ENCODE peak calls at places on chromosomes 3 and 15, in seven cellular contexts. T, L, H, B, Y, C and E are unnamed samples.
A peak's percentile ranks its signal among the peaks of the same experiment; 100 is the strongest.

GRCh38 chr3:171442184-171442583 is 18.0 kb downstream of the TNIK start:
- DNase-seq in H (no peak), L (no peak), C (no peak), T (no peak), B (no peak), Y (no peak), E (no peak)

GRCh38 chr15:50996641-50997040 is 88.2 kb downstream of the AP4E1 start:
- DNase-seq in Y (no peak), T (no peak), B (peak; percentile 76), H (no peak), C (no peak), L (no peak), E (no peak)

GRCh38 chr15:24745276-24745675 is 69.7 kb downstream of the NPAP1 start:
- DNase-seq in B (no peak), T (no peak), C (no peak), H (no peak), Y (no peak), L (no peak), E (no peak)

GRCh38 chr3:55630921-55631299 is 143.8 kb upstream of the WNT5A start:
- DNase-seq in Y (no peak), B (no peak), H (no peak), T (no peak), L (no peak), C (no peak), E (no peak)

GRCh38 chr3:151960956-151961580 is 87.6 kb downstream of the SUCNR1 start:
- DNase-seq in H (no peak), C (no peak), Y (no peak), B (peak; percentile 35), T (no peak), L (no peak), E (no peak)

GRCh38 chr15:40112789-40113188 is 4.1 kb upstream of the BMF start:
- DNase-seq in L (no peak), B (no peak), T (no peak), H (no peak), Y (no peak), C (no peak), E (no peak)

GRCh38 chr3:159928692-159929091 is 59.9 kb upstream of the IL12A start:
- DNase-seq in T (peak; percentile 92), C (no peak), B (peak; percentile 98), H (peak; percentile 69), L (no peak), Y (no peak), E (no peak)

GRCh38 chr15:28093761-28094535 is 5.2 kb downstream of the OCA2 start:
- DNase-seq in Y (peak; percentile 13), T (no peak), H (no peak), B (no peak), C (no peak), L (no peak), E (peak; percentile 37)

GRCh38 chr15:92667291-92667904 is 11.8 kb upstream of the FAM174B start:
- DNase-seq in B (no peak), T (peak; percentile 45), H (peak; percentile 57), Y (no peak), C (no peak), L (no peak), E (no peak)

GRCh38 chr3:54954516-54954915 is 26.7 kb upstream of the LRTM1 start:
- DNase-seq in B (no peak), C (no peak), H (no peak), Y (no peak), T (no peak), L (no peak), E (no peak)

GRCh38 chr3:32455609-32456428 is 46.8 kb downstream of the CMTM6 start:
- DNase-seq in B (no peak), H (no peak), T (no peak), C (no peak), Y (no peak), L (no peak), E (peak; percentile 1)

GRCh38 chr15:98649621-98649995 is 1.3 kb downstream of the IGF1R start:
- DNase-seq in C (no peak), T (peak; percentile 38), Y (peak; percentile 57), B (no peak), H (peak; percentile 49), L (peak; percentile 60), E (peak; percentile 68)

GRCh38 chr15:43408789-43409188 is 37.9 kb downstream of the TUBGCP4 start:
- DNase-seq in C (no peak), H (no peak), L (no peak), Y (peak; percentile 46), T (peak; percentile 36), B (no peak), E (no peak)

GRCh38 chr15:38029741-38030140 is 95.3 kb downstream of the TMCO5A start:
- DNase-seq in L (no peak), Y (no peak), C (no peak), B (peak; percentile 86), T (peak; percentile 92), H (no peak), E (no peak)

GRCh38 chr3:29285356-29286070 is 4.6 kb downstream of the RBMS3 start:
- DNase-seq in H (no peak), L (no peak), Y (no peak), C (no peak), T (peak; percentile 75), B (peak; percentile 33), E (no peak)
- H3K4me3 ChIP-seq in H (peak overlapping the region; percentile 16), L (no peak overlapping the region), Y (peak overlapping the region; percentile 45), C (no peak overlapping the region), T (peak overlapping the region; percentile 43), B (peak overlapping the region; percentile 20), E (no peak overlapping the region)

DNA sequence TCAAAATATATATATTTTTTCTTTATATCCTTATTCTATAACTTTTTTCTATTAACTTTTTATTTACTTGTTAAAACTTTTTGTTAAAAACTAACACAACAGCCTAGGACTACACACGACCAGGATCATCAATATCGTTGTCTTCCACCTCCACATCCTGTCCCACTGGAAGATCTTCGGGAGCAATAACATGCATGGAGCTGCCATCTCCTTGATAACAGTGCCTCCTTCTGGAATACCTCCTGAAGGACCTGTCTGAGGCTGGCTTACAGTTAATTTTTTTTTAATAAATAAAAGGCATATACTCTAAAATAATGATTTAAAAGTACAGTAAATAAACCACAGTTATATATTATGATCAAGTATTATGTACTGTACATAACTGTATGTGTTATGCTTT is 58.9 kb downstream of the SFMBT1 start:
- DNase-seq in T (peak; percentile 57), Y (no peak), B (peak; percentile 70), H (no peak), L (no peak), C (no peak), E (no peak)
- TF ChIP-seq CTCF in T (peak; percentile 40), Y (peak; percentile 59), B (peak; percentile 67), H (peak; percentile 15), L (no peak), C (peak; percentile 39), E (no peak)

DNA sequence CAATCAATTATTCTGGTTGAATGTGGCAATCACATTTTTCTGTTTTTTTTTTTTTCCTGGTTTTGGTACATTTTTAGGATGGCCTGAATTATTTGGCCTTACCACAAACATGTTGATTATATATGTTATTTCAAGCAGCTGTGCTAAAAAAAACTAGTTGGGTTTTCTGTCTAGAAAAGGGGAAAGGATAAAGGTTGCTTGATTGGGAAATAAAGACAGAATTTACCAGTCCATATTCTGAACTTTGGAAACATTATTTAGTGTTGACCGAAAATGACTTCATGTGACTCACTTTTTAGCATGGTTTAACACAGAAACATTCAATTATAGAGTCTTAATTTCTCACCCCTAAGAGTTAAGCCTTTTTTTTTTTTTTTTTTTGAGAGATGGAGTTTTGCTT is 8.1 kb downstream of the MORF4L1 start:
- DNase-seq in B (peak; percentile 54), Y (no peak), H (no peak), T (peak; percentile 34), C (no peak), L (no peak), E (no peak)
- H3K4me3 ChIP-seq in B (no peak overlapping the region), Y (no peak overlapping the region), H (no peak overlapping the region), T (no peak overlapping the region), C (no peak overlapping the region), L (no peak overlapping the region), E (no peak overlapping the region)

GRCh38 chr3:82495655-82496054 is 734.2 kb upstream of the GBE1 start:
- DNase-seq in C (no peak), H (no peak), B (no peak), L (no peak), T (no peak), Y (no peak), E (no peak)

GRCh38 chr3:82498186-82498585 is 736.7 kb upstream of the GBE1 start:
- DNase-seq in L (no peak), Y (no peak), T (no peak), H (no peak), C (no peak), B (no peak), E (no peak)

GRCh38 chr3:82493858-82494257 is 732.4 kb upstream of the GBE1 start:
- DNase-seq in L (no peak), B (no peak), H (no peak), Y (no peak), T (no peak), C (no peak), E (no peak)

GRCh38 chr3:82494977-82495489 is 733.6 kb upstream of the GBE1 start:
- DNase-seq in L (no peak), H (no peak), B (no peak), T (no peak), C (no peak), Y (no peak), E (no peak)

GRCh38 chr3:82496890-82497560 is 735.6 kb upstream of the GBE1 start:
- DNase-seq in L (no peak), H (no peak), B (no peak), T (no peak), C (peak; percentile 12), Y (peak; percentile 14), E (no peak)
- TF ChIP-seq CTCF in L (peak; percentile 9), H (no peak), B (no peak), T (no peak), C (no peak), Y (peak; percentile 57), E (no peak)

GRCh38 chr3:197611255-197611654 is 55.5 kb upstream of the BDH1 start:
- DNase-seq in C (no peak), T (no peak), L (no peak), Y (no peak), H (no peak), B (no peak), E (no peak)

GRCh38 chr3:197613187-197613586 is 57.4 kb upstream of the BDH1 start:
- DNase-seq in H (no peak), C (no peak), Y (no peak), T (no peak), L (no peak), B (no peak), E (no peak)

GRCh38 chr3:197615430-197615829 is 59.7 kb upstream of the BDH1 start:
- DNase-seq in H (no peak), T (no peak), C (no peak), B (no peak), Y (no peak), L (no peak), E (no peak)
- H3K4me3 ChIP-seq in H (no peak overlapping the region), T (no peak overlapping the region), C (no peak overlapping the region), B (no peak overlapping the region), Y (no peak overlapping the region), L (no peak overlapping the region), E (no peak overlapping the region)

GRCh38 chr3:86794336-86795065 is 196.4 kb downstream of the VGLL3 start:
- DNase-seq in B (peak; percentile 59), H (no peak), T (peak; percentile 34), C (no peak), L (no peak), Y (no peak), E (no peak)
- TF ChIP-seq CTCF in B (no peak), H (no peak), T (no peak), C (no peak), L (no peak), Y (no peak), E (no peak)